ENCODE peak calls at places on chromosome 21, in ten cellular contexts. D is PC-9; Y is CD8-positive, alpha-beta T cell; I is NB4; S is progenitor cell of endocrine pancreas; W is GM20000; J is coronary artery; R is GM23338; G is right atrium auricular region; K is omental fat pad. H is an unnamed sample.

GRCh38 chr21:26965567-26966359 is 1.1 kb downstream of the ADAMTS5 start:
- DNase-seq in D (no peak), K (peak; percentile 24), I (no peak), S (peak; percentile 71), J (no peak), Y (no peak), R (peak; percentile 89), G (no peak), W (peak; percentile 25), H (peak; percentile 20)

GRCh38 chr21:33618407-33618806 is 23.1 kb downstream of the CRYZL1 start:
- DNase-seq in S (no peak), Y (no peak), J (no peak), R (peak; percentile 20), G (no peak), D (no peak), W (no peak), I (no peak), K (no peak), H (no peak)

GRCh38 chr21:32004281-32004680 is 131.5 kb downstream of the HUNK start:
- DNase-seq in R (no peak), W (no peak), J (no peak), Y (no peak), K (no peak), I (peak; percentile 12), D (no peak), G (no peak), S (no peak), H (no peak)

GRCh38 chr21:32698286-32698685 is 29.5 kb downstream of the SYNJ1 start:
- DNase-seq in D (no peak), Y (no peak), W (no peak), G (no peak), I (no peak), J (no peak), K (no peak), S (no peak), R (no peak), H (no peak)

GRCh38 chr21:36212513-36212780 is 55.8 kb downstream of the DOP1B start:
- DNase-seq in I (no peak), R (no peak), W (no peak), J (no peak), G (no peak), Y (no peak), D (no peak), S (no peak), K (no peak), H (no peak)

GRCh38 chr21:18251065-18251464 is 6.4 kb downstream of the CHODL start:
- DNase-seq in S (no peak), W (no peak), J (no peak), D (no peak), R (no peak), I (no peak), G (no peak), K (no peak), Y (no peak), H (no peak)

GRCh38 chr21:22791986-22792560 is 1793.9 kb downstream of the NCAM2 start:
- DNase-seq in I (peak; percentile 49), R (peak; percentile 76), J (no peak), K (no peak), Y (no peak), D (no peak), W (peak; percentile 18), S (no peak), G (no peak), H (peak; percentile 24)

GRCh38 chr21:32143222-32143939 is 135.5 kb downstream of the MIS18A start:
- DNase-seq in W (no peak), G (peak; percentile 63), J (no peak), K (no peak), Y (no peak), R (peak; percentile 48), S (no peak), D (no peak), I (no peak), H (no peak)

GRCh38 chr21:15749045-15749867 is 19.5 kb downstream of the USP25 start:
- DNase-seq in R (no peak), S (no peak), Y (no peak), K (no peak), W (no peak), J (no peak), G (no peak), I (no peak), D (no peak), H (no peak)

GRCh38 chr21:34687065-34687464 is 18.3 kb downstream of the CLIC6 start:
- DNase-seq in J (no peak), S (no peak), K (no peak), I (no peak), D (no peak), Y (no peak), R (no peak), G (no peak), W (no peak), H (no peak)

GRCh38 chr21:39712976-39713375 is 32.0 kb upstream of the IGSF5 start:
- DNase-seq in D (no peak), K (no peak), R (peak; percentile 52), S (no peak), I (peak; percentile 5), Y (no peak), W (no peak), G (no peak), J (no peak), H (no peak)
- TF ChIP-seq CTCF in D (no peak), K (no peak), R (peak; percentile 64), S (peak; percentile 45), I (no peak), Y (no peak), W (no peak), G (no peak), J (no peak), H (no peak)

DNA sequence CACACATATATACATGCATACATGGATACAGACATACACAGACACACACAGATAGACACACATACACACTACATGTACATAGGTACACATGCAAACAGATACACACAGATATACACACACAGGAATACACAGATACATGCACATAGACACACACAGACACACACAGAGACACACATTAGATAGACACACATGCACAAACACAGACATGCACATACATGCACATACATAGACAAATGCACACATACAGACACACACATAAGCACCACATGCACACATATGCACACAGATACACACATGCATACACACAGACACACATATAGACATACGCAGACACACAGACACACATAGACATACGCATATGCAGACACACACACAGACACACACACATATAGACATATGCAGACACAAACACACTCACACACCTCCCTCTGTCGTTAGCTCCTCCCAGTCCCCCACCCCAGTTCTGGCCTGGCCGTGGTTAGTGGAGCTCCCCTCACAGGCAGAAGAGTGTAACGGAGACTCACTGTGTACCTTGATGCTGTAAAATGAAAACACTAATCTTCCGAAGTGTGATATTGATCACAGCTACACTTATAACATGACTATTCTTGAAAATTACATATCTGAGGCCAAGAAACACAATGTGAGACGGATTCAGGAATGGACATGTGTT is 7.6 kb downstream of the UBASH3A start:
- DNase-seq in R (peak; percentile 56), K (no peak), I (no peak), W (no peak), Y (no peak), D (no peak), J (no peak), G (no peak), S (no peak), H (no peak)
- TF ChIP-seq CTCF in R (peak; percentile 56), K (no peak), I (peak; percentile 19), W (peak; percentile 13), Y (no peak), D (no peak), J (no peak), G (no peak), S (peak; percentile 20), H (peak; percentile 30)

GRCh38 chr21:37746849-37747248 is 169.4 kb downstream of the KCNJ6 start:
- DNase-seq in R (no peak), W (no peak), G (no peak), I (no peak), J (no peak), K (no peak), Y (no peak), S (no peak), D (no peak), H (no peak)
- TF ChIP-seq CTCF in R (no peak), W (no peak), G (no peak), I (no peak), J (no peak), K (no peak), Y (no peak), S (peak; percentile 15), D (no peak), H (no peak)

GRCh38 chr21:45011911-45012660 is 62.3 kb upstream of the ADARB1 start:
- DNase-seq in S (peak; percentile 53), Y (no peak), W (no peak), G (no peak), D (peak; percentile 83), R (peak; percentile 87), J (no peak), K (no peak), I (no peak), H (no peak)
- TF ChIP-seq CTCF in S (no peak), Y (no peak), W (no peak), G (peak; percentile 10), D (no peak), R (peak; percentile 10), J (no peak), K (no peak), I (no peak), H (no peak)

GRCh38 chr21:42360317-42360716 is 6.0 kb downstream of the TFF1 start:
- DNase-seq in Y (no peak), K (no peak), J (no peak), G (no peak), D (no peak), I (peak; percentile 42), S (no peak), W (no peak), R (peak; percentile 45), H (no peak)
- TF ChIP-seq CTCF in Y (no peak), K (no peak), J (no peak), G (no peak), D (peak; percentile 44), I (peak; percentile 39), S (no peak), W (no peak), R (peak; percentile 60), H (peak; percentile 32)

GRCh38 chr21:42539342-42539741 is 25.7 kb downstream of the SLC37A1 start:
- DNase-seq in D (no peak), K (no peak), J (no peak), W (no peak), R (no peak), G (no peak), I (no peak), Y (no peak), S (no peak), H (no peak)

GRCh38 chr21:42538479-42539275 is 25.0 kb downstream of the SLC37A1 start:
- DNase-seq in R (no peak), G (no peak), J (no peak), D (no peak), W (no peak), Y (no peak), K (no peak), S (no peak), I (no peak), H (no peak)

GRCh38 chr21:42536601-42537000 is 22.9 kb downstream of the SLC37A1 start:
- DNase-seq in R (no peak), I (no peak), K (no peak), G (no peak), D (no peak), Y (no peak), S (no peak), W (no peak), J (no peak), H (no peak)

GRCh38 chr21:42535602-42536171 is 22.0 kb downstream of the SLC37A1 start:
- DNase-seq in Y (no peak), S (no peak), K (no peak), I (no peak), W (peak; percentile 75), R (no peak), J (no peak), G (no peak), D (no peak), H (peak; percentile 78)

GRCh38 chr21:42537106-42537742 is 23.6 kb downstream of the SLC37A1 start:
- DNase-seq in D (no peak), S (no peak), Y (no peak), G (no peak), J (no peak), R (no peak), W (peak; percentile 65), I (peak; percentile 61), K (no peak), H (peak; percentile 68)
- TF ChIP-seq CTCF in D (peak; percentile 30), S (peak; percentile 25), Y (no peak), G (peak; percentile 37), J (no peak), R (peak; percentile 51), W (peak; percentile 58), I (peak; percentile 60), K (no peak), H (peak; percentile 61)

H was measured in GM13977.